ENCODE peak calls at places on chromosomes 13 and 19, in eight cellular contexts. One of them, this sample, is unnamed.

GRCh38 chr13:99778500-99778899 is 193.1 kb downstream of the ZIC5 start:
- DNase-seq in GM23338: no peak
- DNase-seq in K562: peak; percentile 8
- DNase-seq in HepG2: no peak
- DNase-seq in SK-N-SH: no peak
- DNase-seq in transverse colon: no peak
- DNase-seq in suprapubic skin: no peak
- DNase-seq in HL-60: no peak
- DNase-seq in this sample: no peak

GRCh38 chr19:35585844-35586243 is at the start of gene PMIS2:
- DNase-seq in K562: peak; percentile 93
- DNase-seq in suprapubic skin: no peak
- DNase-seq in HL-60: no peak
- DNase-seq in GM23338: peak; percentile 78
- DNase-seq in SK-N-SH: peak; percentile 64
- DNase-seq in transverse colon: no peak
- DNase-seq in HepG2: no peak
- DNase-seq in this sample: no peak

GRCh38 chr13:97226788-97227627 is 4.9 kb downstream of the MBNL2 start:
- DNase-seq in SK-N-SH: no peak
- DNase-seq in K562: peak; percentile 62
- DNase-seq in GM23338: peak; percentile 80
- DNase-seq in suprapubic skin: no peak
- DNase-seq in transverse colon: peak; percentile 64
- DNase-seq in HL-60: no peak
- DNase-seq in HepG2: no peak
- DNase-seq in this sample: no peak

GRCh38 chr19:34808566-34808965 is 35.6 kb upstream of the ZNF599 start:
- DNase-seq in HepG2: no peak
- DNase-seq in suprapubic skin: no peak
- DNase-seq in K562: no peak
- DNase-seq in GM23338: no peak
- DNase-seq in SK-N-SH: no peak
- DNase-seq in HL-60: no peak
- DNase-seq in transverse colon: no peak
- DNase-seq in this sample: no peak

GRCh38 chr19:53034948-53035675 is 9.4 kb upstream of the ERVV-2 start:
- DNase-seq in SK-N-SH: no peak
- DNase-seq in transverse colon: no peak
- DNase-seq in suprapubic skin: no peak
- DNase-seq in K562: no peak
- DNase-seq in HL-60: no peak
- DNase-seq in HepG2: no peak
- DNase-seq in GM23338: no peak
- DNase-seq in this sample: no peak

GRCh38 chr13:112525306-112525945 is 62.5 kb downstream of the TUBGCP3 start:
- DNase-seq in SK-N-SH: no peak
- DNase-seq in HepG2: no peak
- DNase-seq in GM23338: no peak
- DNase-seq in transverse colon: no peak
- DNase-seq in HL-60: no peak
- DNase-seq in K562: no peak
- DNase-seq in suprapubic skin: no peak
- DNase-seq in this sample: no peak

GRCh38 chr19:5186293-5187050 is 154.1 kb downstream of the PTPRS start:
- DNase-seq in HL-60: no peak
- DNase-seq in suprapubic skin: no peak
- DNase-seq in SK-N-SH: no peak
- DNase-seq in HepG2: no peak
- DNase-seq in transverse colon: no peak
- DNase-seq in K562: no peak
- DNase-seq in GM23338: no peak
- DNase-seq in this sample: no peak

GRCh38 chr19:35755550-35756371 is 1.1 kb downstream of the HSPB6 start:
- DNase-seq in HL-60: no peak
- DNase-seq in SK-N-SH: no peak
- DNase-seq in K562: no peak
- DNase-seq in suprapubic skin: peak; percentile 93
- DNase-seq in transverse colon: peak; percentile 79
- DNase-seq in HepG2: no peak
- DNase-seq in GM23338: peak; percentile 23
- DNase-seq in this sample: peak; percentile 60

GRCh38 chr13:39385621-39386231 is 217.3 kb downstream of the LHFPL6 start:
- DNase-seq in suprapubic skin: no peak
- DNase-seq in K562: no peak
- DNase-seq in HepG2: no peak
- DNase-seq in transverse colon: no peak
- DNase-seq in GM23338: peak; percentile 96
- DNase-seq in SK-N-SH: no peak
- DNase-seq in HL-60: no peak
- DNase-seq in this sample: no peak

GRCh38 chr13:72523049-72523448 is 204.4 kb downstream of the MZT1 start:
- DNase-seq in suprapubic skin: no peak
- DNase-seq in K562: no peak
- DNase-seq in SK-N-SH: no peak
- DNase-seq in GM23338: no peak
- DNase-seq in HL-60: no peak
- DNase-seq in HepG2: no peak
- DNase-seq in transverse colon: no peak
- DNase-seq in this sample: no peak

GRCh38 chr19:40393894-40394815 is 4.2 kb upstream of the HIPK4 start:
- DNase-seq in transverse colon: no peak
- DNase-seq in suprapubic skin: no peak
- DNase-seq in HepG2: no peak
- DNase-seq in GM23338: no peak
- DNase-seq in SK-N-SH: no peak
- DNase-seq in HL-60: no peak
- DNase-seq in K562: no peak
- DNase-seq in this sample: no peak

GRCh38 chr19:44756089-44756562 is 7.6 kb downstream of the BCL3 start:
- DNase-seq in HepG2: no peak
- DNase-seq in K562: no peak
- DNase-seq in transverse colon: no peak
- DNase-seq in SK-N-SH: no peak
- DNase-seq in HL-60: no peak
- DNase-seq in GM23338: no peak
- DNase-seq in suprapubic skin: no peak
- DNase-seq in this sample: no peak

GRCh38 chr19:43455321-43456113 is 9.9 kb downstream of the LYPD3 start:
- DNase-seq in HepG2: no peak
- DNase-seq in HL-60: no peak
- DNase-seq in GM23338: no peak
- DNase-seq in suprapubic skin: no peak
- DNase-seq in SK-N-SH: no peak
- DNase-seq in K562: no peak
- DNase-seq in transverse colon: no peak
- DNase-seq in this sample: no peak

GRCh38 chr13:107866007-107866665 is 349.2 kb downstream of the LIG4 start:
- DNase-seq in SK-N-SH: peak; percentile 77
- DNase-seq in HL-60: no peak
- DNase-seq in GM23338: peak; percentile 63
- DNase-seq in HepG2: no peak
- DNase-seq in suprapubic skin: no peak
- DNase-seq in transverse colon: no peak
- DNase-seq in K562: peak; percentile 65
- DNase-seq in this sample: no peak

GRCh38 chr13:25928941-25929505 is 122.8 kb downstream of the SHISA2 start:
- DNase-seq in transverse colon: no peak
- DNase-seq in suprapubic skin: no peak
- DNase-seq in HepG2: no peak
- DNase-seq in SK-N-SH: no peak
- DNase-seq in GM23338: no peak
- DNase-seq in HL-60: no peak
- DNase-seq in K562: no peak
- DNase-seq in this sample: no peak

GRCh38 chr13:37173214-37173613 is 67.8 kb upstream of the CSNK1A1L start:
- DNase-seq in K562: no peak
- DNase-seq in suprapubic skin: no peak
- DNase-seq in transverse colon: no peak
- DNase-seq in SK-N-SH: no peak
- DNase-seq in HL-60: no peak
- DNase-seq in HepG2: no peak
- DNase-seq in GM23338: peak; percentile 28
- DNase-seq in this sample: no peak

GRCh38 chr13:19838726-19839342 is 24.6 kb downstream of the ZMYM5 start:
- DNase-seq in K562: no peak
- DNase-seq in SK-N-SH: no peak
- DNase-seq in suprapubic skin: no peak
- DNase-seq in HepG2: no peak
- DNase-seq in transverse colon: no peak
- DNase-seq in GM23338: no peak
- DNase-seq in HL-60: no peak
- DNase-seq in this sample: no peak

GRCh38 chr13:19834704-19835103 is 28.7 kb downstream of the ZMYM5 start:
- DNase-seq in HepG2: no peak
- DNase-seq in K562: no peak
- DNase-seq in transverse colon: no peak
- DNase-seq in GM23338: no peak
- DNase-seq in HL-60: no peak
- DNase-seq in suprapubic skin: no peak
- DNase-seq in SK-N-SH: no peak
- DNase-seq in this sample: no peak

GRCh38 chr13:19836472-19836871 is 27.0 kb downstream of the ZMYM5 start:
- DNase-seq in transverse colon: no peak
- DNase-seq in HepG2: no peak
- DNase-seq in suprapubic skin: no peak
- DNase-seq in K562: no peak
- DNase-seq in GM23338: no peak
- DNase-seq in HL-60: no peak
- DNase-seq in SK-N-SH: no peak
- DNase-seq in this sample: no peak
- TF ChIP-seq POLR2AphosphoS5 in transverse colon: no peak
- TF ChIP-seq POLR2AphosphoS5 in HepG2: no peak
- TF ChIP-seq POLR2AphosphoS5 in suprapubic skin: no peak
- TF ChIP-seq POLR2AphosphoS5 in K562: no peak
- TF ChIP-seq POLR2AphosphoS5 in GM23338: no peak
- TF ChIP-seq POLR2AphosphoS5 in HL-60: no peak
- TF ChIP-seq POLR2AphosphoS5 in SK-N-SH: no peak
- TF ChIP-seq POLR2AphosphoS5 in this sample: no peak

DNA sequence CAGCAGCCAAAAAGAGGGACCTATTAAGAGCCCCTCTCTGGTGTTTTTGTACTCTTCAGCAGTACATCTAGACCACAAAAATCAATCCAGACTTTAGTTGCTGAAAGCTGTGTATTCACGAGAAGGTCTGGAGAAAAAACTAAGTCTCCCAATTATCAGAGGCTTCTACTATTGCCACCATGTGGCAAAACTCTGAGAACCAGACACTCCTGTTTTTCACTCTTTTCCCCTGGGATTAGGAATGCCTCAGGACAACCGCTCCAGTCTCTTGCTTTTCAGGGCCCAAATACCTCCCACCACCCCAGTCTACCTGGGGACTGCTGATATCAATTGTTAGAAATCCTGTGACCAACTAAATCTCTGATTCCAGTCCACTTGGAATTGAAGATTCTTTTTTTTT is 30.1 kb upstream of the OBI1 start:
- DNase-seq in GM23338: peak; percentile 54
- DNase-seq in SK-N-SH: no peak
- DNase-seq in HL-60: no peak
- DNase-seq in suprapubic skin: no peak
- DNase-seq in HepG2: peak; percentile 12
- DNase-seq in transverse colon: no peak
- DNase-seq in K562: no peak
- DNase-seq in this sample: no peak
- TF ChIP-seq CTCF in GM23338: peak; percentile 25
- TF ChIP-seq CTCF in SK-N-SH: no peak
- TF ChIP-seq CTCF in HL-60: no peak
- TF ChIP-seq CTCF in suprapubic skin: no peak
- TF ChIP-seq CTCF in HepG2: peak; percentile 53
- TF ChIP-seq CTCF in transverse colon: no peak
- TF ChIP-seq CTCF in K562: no peak
- TF ChIP-seq CTCF in this sample: no peak

DNA sequence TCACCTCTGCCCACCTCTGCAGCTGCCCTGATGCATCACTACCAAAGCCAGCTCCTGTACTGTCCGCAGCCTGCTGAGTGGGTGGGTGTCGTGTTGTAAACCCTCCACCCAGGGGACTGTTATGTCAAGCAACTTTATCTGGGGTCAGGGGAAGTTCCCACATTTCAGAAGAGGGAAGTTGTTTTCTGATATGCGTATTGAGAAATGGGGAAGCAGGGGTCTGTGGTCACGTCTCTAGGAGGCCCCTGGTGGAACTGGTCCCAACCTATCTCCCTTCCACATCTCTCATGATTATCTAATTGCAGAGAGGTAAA is 31.2 kb downstream of the CLEC17A start:
- DNase-seq in HepG2: no peak
- DNase-seq in suprapubic skin: no peak
- DNase-seq in HL-60: peak; percentile 93
- DNase-seq in SK-N-SH: no peak
- DNase-seq in GM23338: no peak
- DNase-seq in K562: peak; percentile 16
- DNase-seq in transverse colon: no peak
- DNase-seq in this sample: no peak
- H3K4me3 ChIP-seq in HepG2: no peak overlapping the region
- H3K4me3 ChIP-seq in suprapubic skin: no peak overlapping the region
- H3K4me3 ChIP-seq in HL-60: no peak overlapping the region
- H3K4me3 ChIP-seq in SK-N-SH: no peak overlapping the region
- H3K4me3 ChIP-seq in GM23338: no peak overlapping the region
- H3K4me3 ChIP-seq in K562: no peak overlapping the region
- H3K4me3 ChIP-seq in transverse colon: no peak overlapping the region
- H3K4me3 ChIP-seq in this sample: no peak overlapping the region

DNA sequence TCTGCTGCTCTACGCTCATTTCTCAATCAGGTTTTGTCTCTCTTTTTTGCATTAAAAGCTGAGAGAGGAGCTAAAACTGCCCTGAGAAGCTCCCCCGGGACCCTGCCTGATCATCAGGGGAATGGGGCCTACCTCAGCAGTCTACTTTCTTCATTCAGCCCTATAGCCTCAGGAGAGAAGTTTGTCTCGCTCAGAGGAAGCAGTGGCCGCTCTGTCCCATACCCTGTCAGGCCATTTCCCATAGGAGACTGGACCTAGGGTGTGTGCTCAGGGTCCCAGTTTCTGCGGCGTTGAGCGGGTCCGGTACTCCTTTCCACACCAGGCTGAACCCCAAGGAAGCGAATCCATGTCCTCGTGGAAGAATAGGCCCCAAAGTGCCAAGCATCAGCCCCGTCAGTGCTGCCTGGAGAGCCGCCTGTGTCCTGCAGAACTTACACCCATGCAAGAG is 21.7 kb downstream of the UBE2L5 start:
- DNase-seq in SK-N-SH: no peak
- DNase-seq in HL-60: no peak
- DNase-seq in suprapubic skin: no peak
- DNase-seq in transverse colon: no peak
- DNase-seq in HepG2: no peak
- DNase-seq in K562: no peak
- DNase-seq in GM23338: no peak
- DNase-seq in this sample: no peak
- TF ChIP-seq POLR2AphosphoS5 in SK-N-SH: no peak
- TF ChIP-seq POLR2AphosphoS5 in HL-60: no peak
- TF ChIP-seq POLR2AphosphoS5 in suprapubic skin: no peak
- TF ChIP-seq POLR2AphosphoS5 in transverse colon: no peak
- TF ChIP-seq POLR2AphosphoS5 in HepG2: no peak
- TF ChIP-seq POLR2AphosphoS5 in K562: no peak
- TF ChIP-seq POLR2AphosphoS5 in GM23338: no peak
- TF ChIP-seq POLR2AphosphoS5 in this sample: no peak

This sample was measured in breast epithelium.